ENCODE peak calls at places on chromosomes 7 and 10, in eight cellular contexts. One of them, this sample, is unnamed.

GRCh38 chr10:127485153-127485857 is 63.8 kb upstream of the NPS start:
- DNase-seq in naive thymus-derived CD4-positive, alpha-beta T cell: no peak
- DNase-seq in HepG2: no peak
- DNase-seq in Caco-2: peak; percentile 55
- DNase-seq in effector memory CD4-positive, alpha-beta T cell: no peak
- DNase-seq in IMR-90: peak; percentile 73
- DNase-seq in Peyer's patch: no peak
- DNase-seq in PC-3: peak; percentile 74
- DNase-seq in this sample: no peak

GRCh38 chr7:115689941-115690340 is 340.6 kb downstream of the TFEC start:
- DNase-seq in PC-3: no peak
- DNase-seq in effector memory CD4-positive, alpha-beta T cell: no peak
- DNase-seq in IMR-90: peak; percentile 48
- DNase-seq in Caco-2: no peak
- DNase-seq in Peyer's patch: no peak
- DNase-seq in naive thymus-derived CD4-positive, alpha-beta T cell: no peak
- DNase-seq in HepG2: no peak
- DNase-seq in this sample: no peak

GRCh38 chr10:77240042-77240619 is 397.5 kb downstream of the KCNMA1 start:
- DNase-seq in Peyer's patch: no peak
- DNase-seq in PC-3: peak; percentile 88
- DNase-seq in naive thymus-derived CD4-positive, alpha-beta T cell: no peak
- DNase-seq in HepG2: no peak
- DNase-seq in effector memory CD4-positive, alpha-beta T cell: no peak
- DNase-seq in IMR-90: peak; percentile 70
- DNase-seq in Caco-2: no peak
- DNase-seq in this sample: no peak

GRCh38 chr10:110360857-110361474 is 56.2 kb upstream of the SMNDC1 start:
- DNase-seq in Caco-2: no peak
- DNase-seq in PC-3: peak; percentile 19
- DNase-seq in naive thymus-derived CD4-positive, alpha-beta T cell: no peak
- DNase-seq in IMR-90: no peak
- DNase-seq in HepG2: no peak
- DNase-seq in Peyer's patch: no peak
- DNase-seq in effector memory CD4-positive, alpha-beta T cell: no peak
- DNase-seq in this sample: no peak

GRCh38 chr7:43729214-43729923 is at the start of gene COA1:
- DNase-seq in effector memory CD4-positive, alpha-beta T cell: peak; percentile 64
- DNase-seq in Caco-2: peak; percentile 90
- DNase-seq in IMR-90: peak; percentile 91
- DNase-seq in naive thymus-derived CD4-positive, alpha-beta T cell: peak; percentile 81
- DNase-seq in Peyer's patch: peak; percentile 88
- DNase-seq in PC-3: peak; percentile 91
- DNase-seq in HepG2: peak; percentile 82
- DNase-seq in this sample: peak; percentile 92

GRCh38 chr7:14377646-14378266 is 388.3 kb upstream of the ETV1 start:
- DNase-seq in Peyer's patch: no peak
- DNase-seq in naive thymus-derived CD4-positive, alpha-beta T cell: no peak
- DNase-seq in HepG2: no peak
- DNase-seq in effector memory CD4-positive, alpha-beta T cell: no peak
- DNase-seq in Caco-2: no peak
- DNase-seq in IMR-90: peak; percentile 63
- DNase-seq in PC-3: no peak
- DNase-seq in this sample: no peak

GRCh38 chr7:38169862-38170261 is 8.2 kb upstream of the STARD3NL start:
- DNase-seq in effector memory CD4-positive, alpha-beta T cell: no peak
- DNase-seq in HepG2: no peak
- DNase-seq in naive thymus-derived CD4-positive, alpha-beta T cell: no peak
- DNase-seq in Caco-2: no peak
- DNase-seq in IMR-90: peak; percentile 77
- DNase-seq in PC-3: peak; percentile 81
- DNase-seq in Peyer's patch: no peak
- DNase-seq in this sample: peak; percentile 79

GRCh38 chr7:43465581-43466554 is 117.0 kb upstream of the STK17A start:
- DNase-seq in naive thymus-derived CD4-positive, alpha-beta T cell: no peak
- DNase-seq in effector memory CD4-positive, alpha-beta T cell: no peak
- DNase-seq in Caco-2: no peak
- DNase-seq in Peyer's patch: no peak
- DNase-seq in PC-3: peak; percentile 25
- DNase-seq in IMR-90: peak; percentile 8
- DNase-seq in HepG2: no peak
- DNase-seq in this sample: no peak

GRCh38 chr10:52486840-52487611 is 172.9 kb downstream of the DKK1 start:
- DNase-seq in IMR-90: peak; percentile 92
- DNase-seq in HepG2: no peak
- DNase-seq in Caco-2: no peak
- DNase-seq in effector memory CD4-positive, alpha-beta T cell: no peak
- DNase-seq in PC-3: peak; percentile 100
- DNase-seq in Peyer's patch: no peak
- DNase-seq in naive thymus-derived CD4-positive, alpha-beta T cell: no peak
- DNase-seq in this sample: peak; percentile 82

GRCh38 chr10:118953598-118953997 is 75.9 kb upstream of the NANOS1 start:
- DNase-seq in effector memory CD4-positive, alpha-beta T cell: no peak
- DNase-seq in Caco-2: no peak
- DNase-seq in PC-3: no peak
- DNase-seq in naive thymus-derived CD4-positive, alpha-beta T cell: no peak
- DNase-seq in HepG2: no peak
- DNase-seq in IMR-90: no peak
- DNase-seq in Peyer's patch: no peak
- DNase-seq in this sample: no peak

GRCh38 chr7:92781117-92781720 is 55.2 kb downstream of the CDK6 start:
- DNase-seq in IMR-90: no peak
- DNase-seq in HepG2: peak; percentile 63
- DNase-seq in naive thymus-derived CD4-positive, alpha-beta T cell: no peak
- DNase-seq in PC-3: peak; percentile 29
- DNase-seq in Peyer's patch: no peak
- DNase-seq in Caco-2: no peak
- DNase-seq in effector memory CD4-positive, alpha-beta T cell: no peak
- DNase-seq in this sample: no peak

GRCh38 chr7:90597879-90598278 is 1.8 kb downstream of the CDK14 start:
- DNase-seq in effector memory CD4-positive, alpha-beta T cell: no peak
- DNase-seq in HepG2: no peak
- DNase-seq in IMR-90: no peak
- DNase-seq in Peyer's patch: no peak
- DNase-seq in PC-3: no peak
- DNase-seq in Caco-2: no peak
- DNase-seq in naive thymus-derived CD4-positive, alpha-beta T cell: no peak
- DNase-seq in this sample: peak; percentile 86

GRCh38 chr7:90599038-90599437 is 2.9 kb downstream of the CDK14 start:
- DNase-seq in PC-3: no peak
- DNase-seq in IMR-90: peak; percentile 37
- DNase-seq in effector memory CD4-positive, alpha-beta T cell: no peak
- DNase-seq in naive thymus-derived CD4-positive, alpha-beta T cell: no peak
- DNase-seq in Caco-2: no peak
- DNase-seq in Peyer's patch: no peak
- DNase-seq in HepG2: no peak
- DNase-seq in this sample: peak; percentile 61

GRCh38 chr7:90595801-90596683 is at the start of gene CDK14:
- DNase-seq in Peyer's patch: peak; percentile 84
- DNase-seq in IMR-90: peak; percentile 53
- DNase-seq in effector memory CD4-positive, alpha-beta T cell: no peak
- DNase-seq in HepG2: peak; percentile 46
- DNase-seq in naive thymus-derived CD4-positive, alpha-beta T cell: no peak
- DNase-seq in PC-3: peak; percentile 59
- DNase-seq in Caco-2: peak; percentile 81
- DNase-seq in this sample: peak; percentile 98

GRCh38 chr7:90596745-90597526 is 815 bp downstream of the CDK14 start:
- DNase-seq in IMR-90: peak; percentile 48
- DNase-seq in Caco-2: no peak
- DNase-seq in PC-3: peak; percentile 34
- DNase-seq in HepG2: no peak
- DNase-seq in effector memory CD4-positive, alpha-beta T cell: no peak
- DNase-seq in Peyer's patch: no peak
- DNase-seq in naive thymus-derived CD4-positive, alpha-beta T cell: no peak
- DNase-seq in this sample: peak; percentile 90

GRCh38 chr7:90597527-90597871 is 1.4 kb downstream of the CDK14 start:
- DNase-seq in Caco-2: no peak
- DNase-seq in effector memory CD4-positive, alpha-beta T cell: no peak
- DNase-seq in naive thymus-derived CD4-positive, alpha-beta T cell: no peak
- DNase-seq in Peyer's patch: no peak
- DNase-seq in IMR-90: no peak
- DNase-seq in PC-3: no peak
- DNase-seq in HepG2: no peak
- DNase-seq in this sample: peak; percentile 81
- H3K4me1 ChIP-seq in Caco-2: peaks cover 2% of the 10 kb centered on the region
- H3K4me1 ChIP-seq in effector memory CD4-positive, alpha-beta T cell: peaks cover 2% of the 10 kb centered on the region
- H3K4me1 ChIP-seq in naive thymus-derived CD4-positive, alpha-beta T cell: peaks cover 8% of the 10 kb centered on the region
- H3K4me1 ChIP-seq in Peyer's patch: peaks cover 9% of the 10 kb centered on the region
- H3K4me1 ChIP-seq in IMR-90: peaks cover 2% of the 10 kb centered on the region
- H3K4me1 ChIP-seq in PC-3: peaks cover 24% of the 10 kb centered on the region
- H3K4me1 ChIP-seq in HepG2: peaks cover 8% of the 10 kb centered on the region
- H3K4me1 ChIP-seq in this sample: peaks cover 25% of the 10 kb centered on the region

GRCh38 chr10:124012583-124012982 is 80.8 kb downstream of the CHST15 start:
- DNase-seq in Peyer's patch: no peak
- DNase-seq in effector memory CD4-positive, alpha-beta T cell: no peak
- DNase-seq in IMR-90: no peak
- DNase-seq in naive thymus-derived CD4-positive, alpha-beta T cell: no peak
- DNase-seq in PC-3: no peak
- DNase-seq in HepG2: no peak
- DNase-seq in Caco-2: no peak
- DNase-seq in this sample: peak; percentile 65
- H3K4me1 ChIP-seq in Peyer's patch: no peaks in the 10 kb centered on the region
- H3K4me1 ChIP-seq in effector memory CD4-positive, alpha-beta T cell: no peaks in the 10 kb centered on the region
- H3K4me1 ChIP-seq in IMR-90: no peaks in the 10 kb centered on the region
- H3K4me1 ChIP-seq in naive thymus-derived CD4-positive, alpha-beta T cell: no peaks in the 10 kb centered on the region
- H3K4me1 ChIP-seq in PC-3: no peaks in the 10 kb centered on the region
- H3K4me1 ChIP-seq in HepG2: no peaks in the 10 kb centered on the region
- H3K4me1 ChIP-seq in Caco-2: no peaks in the 10 kb centered on the region
- H3K4me1 ChIP-seq in this sample: peaks cover 4% of the 10 kb centered on the region

DNA sequence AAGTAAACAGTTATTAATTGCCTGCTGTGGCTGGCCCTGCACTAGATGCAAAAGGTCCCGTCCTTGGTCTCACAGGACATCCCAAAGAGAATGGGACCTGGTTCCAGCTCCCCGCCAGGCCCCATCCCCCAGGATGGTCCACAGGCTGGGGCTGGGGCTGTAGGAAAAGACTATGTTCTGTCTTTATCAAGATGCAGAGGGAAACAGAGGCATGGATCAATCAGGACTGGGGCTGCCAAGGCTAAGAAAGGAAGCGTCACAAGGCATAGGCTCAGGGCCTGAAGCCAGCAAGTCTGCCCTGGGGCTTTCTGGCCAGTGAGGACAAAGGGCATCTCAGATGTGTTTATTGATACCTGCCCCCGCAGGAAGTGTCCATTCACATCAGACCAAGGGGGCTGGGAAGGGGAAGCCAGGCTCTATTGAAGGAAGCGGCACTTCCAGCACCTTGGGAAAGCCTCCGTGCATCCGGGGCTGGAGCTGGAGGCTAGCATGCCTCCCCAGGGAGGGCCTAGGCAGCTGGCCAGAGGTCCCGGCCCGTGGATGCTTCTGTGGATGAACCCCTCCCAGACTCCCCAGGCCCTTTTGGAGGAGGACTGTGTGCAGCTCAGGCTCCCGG is 5.8 kb downstream of the VSIR start:
- DNase-seq in naive thymus-derived CD4-positive, alpha-beta T cell: no peak
- DNase-seq in Peyer's patch: peak; percentile 85
- DNase-seq in HepG2: peak; percentile 42
- DNase-seq in IMR-90: no peak
- DNase-seq in effector memory CD4-positive, alpha-beta T cell: no peak
- DNase-seq in PC-3: peak; percentile 58
- DNase-seq in Caco-2: peak; percentile 93
- DNase-seq in this sample: peak; percentile 91
- H3K4me1 ChIP-seq in naive thymus-derived CD4-positive, alpha-beta T cell: peaks cover 83% of the 10 kb centered on the region
- H3K4me1 ChIP-seq in Peyer's patch: peaks cover 86% of the 10 kb centered on the region
- H3K4me1 ChIP-seq in HepG2: peaks cover 42% of the 10 kb centered on the region
- H3K4me1 ChIP-seq in IMR-90: peaks cover 63% of the 10 kb centered on the region
- H3K4me1 ChIP-seq in effector memory CD4-positive, alpha-beta T cell: peaks cover 78% of the 10 kb centered on the region
- H3K4me1 ChIP-seq in PC-3: peaks cover 39% of the 10 kb centered on the region
- H3K4me1 ChIP-seq in Caco-2: peaks cover 70% of the 10 kb centered on the region
- H3K4me1 ChIP-seq in this sample: peaks cover 86% of the 10 kb centered on the region

GRCh38 chr7:132350741-132351140 is 225.5 kb downstream of the PLXNA4 start:
- DNase-seq in Peyer's patch: no peak
- DNase-seq in IMR-90: no peak
- DNase-seq in naive thymus-derived CD4-positive, alpha-beta T cell: no peak
- DNase-seq in Caco-2: no peak
- DNase-seq in PC-3: no peak
- DNase-seq in effector memory CD4-positive, alpha-beta T cell: no peak
- DNase-seq in HepG2: no peak
- DNase-seq in this sample: no peak
- H3K4me1 ChIP-seq in Peyer's patch: no peaks in the 10 kb centered on the region
- H3K4me1 ChIP-seq in IMR-90: no peaks in the 10 kb centered on the region
- H3K4me1 ChIP-seq in naive thymus-derived CD4-positive, alpha-beta T cell: no peaks in the 10 kb centered on the region
- H3K4me1 ChIP-seq in Caco-2: no peaks in the 10 kb centered on the region
- H3K4me1 ChIP-seq in PC-3: no peaks in the 10 kb centered on the region
- H3K4me1 ChIP-seq in effector memory CD4-positive, alpha-beta T cell: no peaks in the 10 kb centered on the region
- H3K4me1 ChIP-seq in HepG2: no peaks in the 10 kb centered on the region
- H3K4me1 ChIP-seq in this sample: peaks cover 2% of the 10 kb centered on the region

This sample was measured in osteoblast.